ENCODE peak calls at places on chromosomes 6 and 20, in eight cellular contexts. P is AG09319; E is HTR-8/SVneo; I is left ventricle myocardium inferior; W is heart right ventricle; O is Caki2; B is stimulated activated naive CD8-positive, alpha-beta T cell treated with anti-CD3 and anti-CD28 coated beads, Interleukin-15, Interleukin-2, amounts not matched to agents 100 U/mL and 50 U/mL, for 24 hours; L is T-helper 2 cell treated with Interferon-gamma antibody and Interleukin-4, amounts not matched to agents 5 μg/mL and 100 μg/mL, for 36 hours. U is an unnamed sample.
A peak's percentile ranks its signal among the peaks of the same experiment; 100 is the strongest.

GRCh38 chr20:9359561-9360308 is 154.7 kb upstream of the LAMP5 start:
- DNase-seq in P (peak; percentile 65), E (peak; percentile 54), I (no peak), W (peak; percentile 62), O (peak; percentile 59), B (no peak), L (no peak), U (peak; percentile 44)

GRCh38 chr6:151633517-151634335 is 139.9 kb downstream of the CCDC170 start:
- DNase-seq in P (no peak), E (no peak), I (no peak), W (no peak), O (no peak), B (no peak), L (no peak), U (no peak)

GRCh38 chr6:111253999-111254778 is 166.9 kb downstream of the SLC16A10 start:
- DNase-seq in P (no peak), E (no peak), I (no peak), W (no peak), O (no peak), B (no peak), L (no peak), U (no peak)

GRCh38 chr6:123526128-123526527 is 110.6 kb downstream of the TRDN start:
- DNase-seq in P (no peak), E (no peak), I (no peak), W (no peak), O (no peak), B (no peak), L (no peak), U (no peak)

GRCh38 chr6:42937548-42938427 is 8.5 kb downstream of the CNPY3 start:
- DNase-seq in P (no peak), E (no peak), I (no peak), W (no peak), O (no peak), B (no peak), L (no peak), U (no peak)

GRCh38 chr6:82818727-82819126 is 246.9 kb downstream of the UBE3D start:
- DNase-seq in P (no peak), E (no peak), I (no peak), W (no peak), O (peak; percentile 56), B (no peak), L (no peak), U (no peak)

GRCh38 chr20:22921595-22922421 is 113.3 kb upstream of the SSTR4 start:
- DNase-seq in P (peak; percentile 66), E (peak; percentile 56), I (no peak), W (no peak), O (peak; percentile 38), B (no peak), L (no peak), U (peak; percentile 18)

GRCh38 chr6:37625591-37626374 is 71.9 kb downstream of the MDGA1 start:
- DNase-seq in P (no peak), E (no peak), I (no peak), W (no peak), O (no peak), B (no peak), L (no peak), U (no peak)

GRCh38 chr6:94377835-94378234 is 958.5 kb upstream of the EPHA7 start:
- DNase-seq in P (no peak), E (no peak), I (no peak), W (peak; percentile 5), O (no peak), B (no peak), L (no peak), U (no peak)

U was measured in kidney glomerular epithelial cell.